ENCODE peak calls at places on chromosomes 11 and 22, in eight cellular contexts. One of them, this sample, is unnamed.

GRCh38 chr11:30392977-30393376 is 70.1 kb downstream of the ARL14EP start:
- DNase-seq in spleen: no peak
- DNase-seq in right lobe of liver: no peak
- DNase-seq in OCI-LY7: no peak
- DNase-seq in endodermal cell: no peak
- DNase-seq in HFFc6: no peak
- DNase-seq in AG09309: no peak
- DNase-seq in psoas muscle: no peak
- DNase-seq in this sample: no peak

GRCh38 chr22:50730013-50730891 is 7.8 kb upstream of the ACR start:
- DNase-seq in spleen: peak; percentile 75
- DNase-seq in right lobe of liver: peak; percentile 49
- DNase-seq in OCI-LY7: no peak
- DNase-seq in endodermal cell: no peak
- DNase-seq in HFFc6: no peak
- DNase-seq in AG09309: no peak
- DNase-seq in psoas muscle: no peak
- DNase-seq in this sample: no peak

GRCh38 chr11:43930868-43931716 is 11.3 kb upstream of the C11orf96 start:
- DNase-seq in spleen: no peak
- DNase-seq in right lobe of liver: no peak
- DNase-seq in OCI-LY7: no peak
- DNase-seq in endodermal cell: no peak
- DNase-seq in HFFc6: no peak
- DNase-seq in AG09309: no peak
- DNase-seq in psoas muscle: no peak
- DNase-seq in this sample: no peak

GRCh38 chr11:23272095-23272494 is 411.8 kb upstream of the CCDC179 start:
- DNase-seq in spleen: no peak
- DNase-seq in right lobe of liver: no peak
- DNase-seq in OCI-LY7: no peak
- DNase-seq in endodermal cell: no peak
- DNase-seq in HFFc6: no peak
- DNase-seq in AG09309: no peak
- DNase-seq in psoas muscle: no peak
- DNase-seq in this sample: no peak

GRCh38 chr11:121494355-121495099 is 41.8 kb upstream of the SORL1-AS1 start:
- DNase-seq in spleen: no peak
- DNase-seq in right lobe of liver: no peak
- DNase-seq in OCI-LY7: peak; percentile 78
- DNase-seq in endodermal cell: peak; percentile 63
- DNase-seq in HFFc6: no peak
- DNase-seq in AG09309: no peak
- DNase-seq in psoas muscle: no peak
- DNase-seq in this sample: no peak

GRCh38 chr11:126265801-126266200 is 2.9 kb downstream of the SRPRA start:
- DNase-seq in spleen: no peak
- DNase-seq in right lobe of liver: no peak
- DNase-seq in OCI-LY7: no peak
- DNase-seq in endodermal cell: no peak
- DNase-seq in HFFc6: peak; percentile 9
- DNase-seq in AG09309: no peak
- DNase-seq in psoas muscle: no peak
- DNase-seq in this sample: no peak

GRCh38 chr11:28401446-28401845 is 293.3 kb downstream of the METTL15 start:
- DNase-seq in spleen: no peak
- DNase-seq in right lobe of liver: no peak
- DNase-seq in OCI-LY7: no peak
- DNase-seq in endodermal cell: no peak
- DNase-seq in HFFc6: no peak
- DNase-seq in AG09309: no peak
- DNase-seq in psoas muscle: no peak
- DNase-seq in this sample: no peak

GRCh38 chr11:79117488-79117887 is 323.3 kb downstream of the TENM4 start:
- DNase-seq in spleen: no peak
- DNase-seq in right lobe of liver: no peak
- DNase-seq in OCI-LY7: no peak
- DNase-seq in endodermal cell: no peak
- DNase-seq in HFFc6: no peak
- DNase-seq in AG09309: no peak
- DNase-seq in psoas muscle: no peak
- DNase-seq in this sample: no peak

GRCh38 chr11:92670293-92670890 is 299.1 kb upstream of the MTNR1B start:
- DNase-seq in spleen: no peak
- DNase-seq in right lobe of liver: no peak
- DNase-seq in OCI-LY7: no peak
- DNase-seq in endodermal cell: no peak
- DNase-seq in HFFc6: no peak
- DNase-seq in AG09309: no peak
- DNase-seq in psoas muscle: no peak
- DNase-seq in this sample: no peak

DNA sequence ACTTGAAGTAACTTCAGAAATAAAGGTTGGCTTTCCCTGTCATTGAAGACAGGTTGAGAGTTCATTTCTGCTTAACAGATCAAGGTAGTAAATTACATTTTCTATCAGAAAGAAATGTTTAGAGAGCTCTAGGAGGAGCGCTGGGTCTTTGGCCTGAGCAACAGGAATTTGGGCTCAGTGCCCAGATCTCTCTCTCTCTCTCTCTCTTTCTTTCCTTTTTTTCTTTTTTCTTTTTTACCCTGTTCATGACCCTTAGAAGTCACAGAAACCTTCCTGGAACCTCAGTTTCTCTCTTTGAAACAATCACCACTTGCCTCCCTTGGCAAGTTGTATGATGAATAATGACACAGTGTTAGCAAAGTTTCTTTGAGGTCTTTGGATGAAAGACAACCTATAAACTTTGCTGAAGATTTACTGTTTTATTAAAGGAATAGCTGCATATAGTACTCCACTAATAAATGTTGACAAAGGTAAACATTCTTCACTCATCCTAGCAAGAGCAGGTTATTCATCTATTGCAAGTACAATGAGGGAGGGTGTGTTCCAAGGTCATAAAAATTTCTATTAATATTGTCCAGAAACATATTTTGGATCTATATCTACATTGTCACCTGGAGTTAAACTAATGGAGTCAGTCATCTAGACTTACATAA is 35.5 kb upstream of the RASSF10 start:
- DNase-seq in spleen: no peak
- DNase-seq in right lobe of liver: no peak
- DNase-seq in OCI-LY7: no peak
- DNase-seq in endodermal cell: no peak
- DNase-seq in HFFc6: no peak
- DNase-seq in AG09309: no peak
- DNase-seq in psoas muscle: no peak
- DNase-seq in this sample: no peak
- TF ChIP-seq CTCF in spleen: no peak
- TF ChIP-seq CTCF in right lobe of liver: no peak
- TF ChIP-seq CTCF in OCI-LY7: no peak
- TF ChIP-seq CTCF in endodermal cell: no peak
- TF ChIP-seq CTCF in HFFc6: no peak
- TF ChIP-seq CTCF in AG09309: no peak
- TF ChIP-seq CTCF in psoas muscle: no peak
- TF ChIP-seq CTCF in this sample: no peak

GRCh38 chr11:83087035-83087434 is 15.3 kb upstream of the RAB30 start:
- DNase-seq in spleen: no peak
- DNase-seq in right lobe of liver: no peak
- DNase-seq in OCI-LY7: peak; percentile 44
- DNase-seq in endodermal cell: no peak
- DNase-seq in HFFc6: no peak
- DNase-seq in AG09309: no peak
- DNase-seq in psoas muscle: no peak
- DNase-seq in this sample: no peak
- TF ChIP-seq CTCF in spleen: no peak
- TF ChIP-seq CTCF in right lobe of liver: peak; percentile 48
- TF ChIP-seq CTCF in OCI-LY7: peak; percentile 69
- TF ChIP-seq CTCF in endodermal cell: peak; percentile 44
- TF ChIP-seq CTCF in HFFc6: peak; percentile 51
- TF ChIP-seq CTCF in AG09309: peak; percentile 12
- TF ChIP-seq CTCF in psoas muscle: peak; percentile 26
- TF ChIP-seq CTCF in this sample: no peak

GRCh38 chr22:37594237-37594636 is 14.3 kb upstream of the LGALS2 start:
- DNase-seq in spleen: no peak
- DNase-seq in right lobe of liver: no peak
- DNase-seq in OCI-LY7: no peak
- DNase-seq in endodermal cell: no peak
- DNase-seq in HFFc6: no peak
- DNase-seq in AG09309: no peak
- DNase-seq in psoas muscle: no peak
- DNase-seq in this sample: no peak
- TF ChIP-seq CTCF in spleen: no peak
- TF ChIP-seq CTCF in right lobe of liver: no peak
- TF ChIP-seq CTCF in OCI-LY7: peak; percentile 64
- TF ChIP-seq CTCF in endodermal cell: no peak
- TF ChIP-seq CTCF in HFFc6: peak; percentile 11
- TF ChIP-seq CTCF in AG09309: no peak
- TF ChIP-seq CTCF in psoas muscle: no peak
- TF ChIP-seq CTCF in this sample: no peak

GRCh38 chr22:26565181-26565580 is 24.8 kb downstream of the TPST2 start:
- DNase-seq in spleen: no peak
- DNase-seq in right lobe of liver: no peak
- DNase-seq in OCI-LY7: no peak
- DNase-seq in endodermal cell: peak; percentile 68
- DNase-seq in HFFc6: no peak
- DNase-seq in AG09309: no peak
- DNase-seq in psoas muscle: no peak
- DNase-seq in this sample: no peak

GRCh38 chr22:26564672-26565071 is 25.3 kb downstream of the TPST2 start:
- DNase-seq in spleen: no peak
- DNase-seq in right lobe of liver: no peak
- DNase-seq in OCI-LY7: no peak
- DNase-seq in endodermal cell: no peak
- DNase-seq in HFFc6: no peak
- DNase-seq in AG09309: no peak
- DNase-seq in psoas muscle: no peak
- DNase-seq in this sample: no peak

GRCh38 chr22:26564181-26564580 is 25.8 kb downstream of the TPST2 start:
- DNase-seq in spleen: no peak
- DNase-seq in right lobe of liver: no peak
- DNase-seq in OCI-LY7: no peak
- DNase-seq in endodermal cell: no peak
- DNase-seq in HFFc6: no peak
- DNase-seq in AG09309: no peak
- DNase-seq in psoas muscle: no peak
- DNase-seq in this sample: no peak

GRCh38 chr22:26561756-26562417 is 28.0 kb downstream of the TPST2 start:
- DNase-seq in spleen: no peak
- DNase-seq in right lobe of liver: peak; percentile 96
- DNase-seq in OCI-LY7: no peak
- DNase-seq in endodermal cell: no peak
- DNase-seq in HFFc6: no peak
- DNase-seq in AG09309: no peak
- DNase-seq in psoas muscle: peak; percentile 50
- DNase-seq in this sample: no peak

DNA sequence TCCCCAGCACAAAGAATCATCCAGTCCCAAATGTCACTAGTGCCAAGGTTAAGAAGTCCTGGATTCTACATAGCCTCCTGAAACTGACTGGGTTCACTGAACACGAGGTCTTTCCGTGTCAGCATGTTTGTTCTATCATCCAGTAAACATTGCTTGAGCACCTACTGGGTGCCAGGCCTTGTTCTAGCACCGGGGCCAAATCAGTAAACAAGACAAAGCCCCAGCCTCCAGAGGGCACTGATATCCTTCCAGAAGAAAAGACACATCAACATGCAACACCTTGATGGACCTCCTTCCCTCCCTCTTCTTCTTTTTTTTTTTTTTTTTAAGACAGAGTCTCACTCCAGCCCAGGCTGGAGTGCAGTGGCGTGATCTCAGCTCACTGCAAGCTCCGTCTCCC is 26.9 kb downstream of the TPST2 start:
- DNase-seq in spleen: no peak
- DNase-seq in right lobe of liver: peak; percentile 70
- DNase-seq in OCI-LY7: peak; percentile 52
- DNase-seq in endodermal cell: no peak
- DNase-seq in HFFc6: no peak
- DNase-seq in AG09309: no peak
- DNase-seq in psoas muscle: no peak
- DNase-seq in this sample: no peak
- TF ChIP-seq CTCF in spleen: no peak
- TF ChIP-seq CTCF in right lobe of liver: peak; percentile 9
- TF ChIP-seq CTCF in OCI-LY7: peak; percentile 65
- TF ChIP-seq CTCF in endodermal cell: peak; percentile 57
- TF ChIP-seq CTCF in HFFc6: peak; percentile 11
- TF ChIP-seq CTCF in AG09309: no peak
- TF ChIP-seq CTCF in psoas muscle: no peak
- TF ChIP-seq CTCF in this sample: no peak

DNA sequence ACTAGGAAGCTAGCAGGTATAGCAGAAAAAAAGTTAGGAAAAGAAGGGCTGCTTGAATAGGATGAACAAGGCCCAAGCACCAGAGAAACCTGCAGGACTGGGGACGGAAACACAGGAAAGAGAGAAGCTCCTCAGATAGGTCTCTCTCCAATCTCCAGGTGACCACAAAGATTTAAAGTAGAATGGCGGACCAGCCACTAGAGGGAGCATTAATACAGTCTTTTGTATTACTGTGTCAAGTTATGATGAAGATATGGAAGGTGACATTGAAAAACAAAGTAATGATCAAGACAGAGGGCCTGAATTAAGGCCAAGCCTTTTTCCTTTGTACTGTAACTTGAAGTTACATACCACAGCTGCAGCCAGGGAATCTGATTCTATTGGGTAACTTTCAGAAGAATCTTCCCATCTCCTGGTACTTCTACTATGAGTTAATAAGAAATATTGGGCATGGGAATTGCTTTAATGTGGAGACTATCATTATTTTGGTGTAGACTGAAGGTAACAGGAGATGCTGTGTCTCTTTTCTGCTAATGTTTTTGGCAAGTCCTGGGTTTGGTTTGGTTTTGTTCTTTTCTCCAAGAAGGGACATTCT is 33.8 kb downstream of the OR2AG2 start:
- DNase-seq in spleen: no peak
- DNase-seq in right lobe of liver: peak; percentile 54
- DNase-seq in OCI-LY7: peak; percentile 80
- DNase-seq in endodermal cell: peak; percentile 75
- DNase-seq in HFFc6: peak; percentile 55
- DNase-seq in AG09309: peak; percentile 3
- DNase-seq in psoas muscle: no peak
- DNase-seq in this sample: no peak
- TF ChIP-seq CTCF in spleen: peak; percentile 64
- TF ChIP-seq CTCF in right lobe of liver: peak; percentile 68
- TF ChIP-seq CTCF in OCI-LY7: peak; percentile 91
- TF ChIP-seq CTCF in endodermal cell: peak; percentile 83
- TF ChIP-seq CTCF in HFFc6: peak; percentile 82
- TF ChIP-seq CTCF in AG09309: peak; percentile 66
- TF ChIP-seq CTCF in psoas muscle: peak; percentile 50
- TF ChIP-seq CTCF in this sample: peak; percentile 64